ENCODE peak calls at places on chromosomes 4 and X, in five cellular contexts. P, X, W, N and A are unnamed samples.

GRCh38 chrX:118520206-118520857 is 24.7 kb downstream of the DOCK11 start:
- DNase-seq in P (peak), X (peak), W (peak), N (no peak), A (peak)

GRCh38 chr4:7281316-7282093 is 89.2 kb downstream of the SORCS2 start:
- DNase-seq in P (peak), X (no peak), W (no peak), N (no peak), A (no peak)

GRCh38 chrX:46178763-46179162 is 366.5 kb downstream of the ZNF674 start:
- DNase-seq in P (no peak), X (no peak), W (no peak), N (no peak), A (peak)

GRCh38 chr4:6272863-6273660 is 3.4 kb downstream of the WFS1 start:
- DNase-seq in P (peak), X (peak), W (peak), N (no peak), A (peak)

GRCh38 chr4:36241771-36242170 is 2.5 kb downstream of the ARAP2 start:
- DNase-seq in P (no peak), X (no peak), W (no peak), N (no peak), A (peak)

GRCh38 chr4:158193171-158193749 is 17.0 kb upstream of the TMEM144 start:
- DNase-seq in P (peak), X (peak), W (peak), N (no peak), A (peak)

GRCh38 chr4:17335371-17335770 is 176.5 kb downstream of the QDPR start:
- DNase-seq in P (no peak), X (no peak), W (no peak), N (no peak), A (no peak)

GRCh38 chr4:1009647-1010521 is 1.5 kb upstream of the FGFRL1 start:
- DNase-seq in P (peak), X (peak), W (peak), N (peak), A (peak)

GRCh38 chr4:76087007-76087769 is 12.7 kb downstream of the ART3 start:
- DNase-seq in P (peak), X (peak), W (peak), N (no peak), A (peak)

GRCh38 chr4:31085736-31086135 is 365.6 kb downstream of the PCDH7 start:
- DNase-seq in P (no peak), X (no peak), W (no peak), N (no peak), A (no peak)

GRCh38 chr4:98932539-98932938 is 3.6 kb upstream of the EIF4E start:
- DNase-seq in P (no peak), X (peak), W (peak), N (no peak), A (no peak)

GRCh38 chr4:120066182-120066524 is 495 bp downstream of the MAD2L1 start:
- DNase-seq in P (no peak), X (no peak), W (no peak), N (no peak), A (no peak)

GRCh38 chr4:182554736-182555135 is 311.5 kb downstream of the TENM3 start:
- DNase-seq in P (no peak), X (no peak), W (no peak), N (no peak), A (peak)

GRCh38 chrX:49309401-49309981 is 6.0 kb downstream of the GAGE10 start:
- DNase-seq in P (no peak), X (peak), W (peak), N (no peak), A (peak)

GRCh38 chr4:128606173-128606572 is 203.3 kb upstream of the JADE1 start:
- DNase-seq in P (peak), X (peak), W (peak), N (no peak), A (peak)

GRCh38 chrX:112247714-112248113 is 165.1 kb upstream of the TRPC5 start:
- DNase-seq in P (no peak), X (no peak), W (no peak), N (no peak), A (no peak)

GRCh38 chr4:1198070-1198844 is 25.9 kb upstream of the SPON2 start:
- DNase-seq in P (no peak), X (no peak), W (no peak), N (no peak), A (peak)

GRCh38 chr4:98641393-98641792 is 17.0 kb downstream of the TSPAN5 start:
- DNase-seq in P (no peak), X (no peak), W (no peak), N (no peak), A (no peak)

GRCh38 chr4:11480683-11481082 is 52.0 kb upstream of the HS3ST1 start:
- DNase-seq in P (no peak), X (peak), W (no peak), N (no peak), A (no peak)

GRCh38 chr4:5993063-5993745 is 25.0 kb downstream of the C4orf50 start:
- DNase-seq in P (no peak), X (no peak), W (no peak), N (no peak), A (no peak)

GRCh38 chr4:77817304-77818076 is 1.7 kb downstream of the CNOT6L start:
- DNase-seq in P (no peak), X (peak), W (no peak), N (no peak), A (no peak)

GRCh38 chr4:118772149-118773081 is 63.5 kb downstream of the SEC24D start:
- DNase-seq in P (peak), X (peak), W (peak), N (no peak), A (peak)